ENCODE peak calls at places on chromosomes 5 and 9, in four cellular contexts. One of them, this sample, is unnamed.

GRCh38 chr5:151739395-151739794 is 19.0 kb downstream of the ATOX1 start:
- DNase-seq in neuronal stem cell: no peak
- DNase-seq in amygdala: no peak
- DNase-seq in neural crest cell: no peak
- DNase-seq in this sample: no peak

GRCh38 chr9:36935768-36936497 is 98.1 kb downstream of the PAX5 start:
- DNase-seq in neural crest cell: no peak
- DNase-seq in amygdala: no peak
- DNase-seq in neuronal stem cell: no peak
- DNase-seq in this sample: no peak

GRCh38 chr9:76810377-76810957 is 46.2 kb downstream of the PCA3 start:
- DNase-seq in neuronal stem cell: peak
- DNase-seq in amygdala: peak
- DNase-seq in neural crest cell: peak
- DNase-seq in this sample: peak

GRCh38 chr5:131812371-131813160 is 15.7 kb upstream of the FNIP1 start:
- DNase-seq in amygdala: no peak
- DNase-seq in neuronal stem cell: no peak
- DNase-seq in neural crest cell: no peak
- DNase-seq in this sample: no peak

GRCh38 chr5:58462623-58463230 is 2.8 kb upstream of the PLK2 start:
- DNase-seq in neural crest cell: peak
- DNase-seq in neuronal stem cell: peak
- DNase-seq in amygdala: no peak
- DNase-seq in this sample: peak

GRCh38 chr5:141992349-141992963 is 20.4 kb downstream of the GNPDA1 start:
- DNase-seq in amygdala: peak
- DNase-seq in neuronal stem cell: peak
- DNase-seq in neural crest cell: peak
- DNase-seq in this sample: peak

GRCh38 chr5:66891184-66891925 is 295.2 kb downstream of the MAST4 start:
- DNase-seq in neural crest cell: no peak
- DNase-seq in amygdala: no peak
- DNase-seq in neuronal stem cell: no peak
- DNase-seq in this sample: no peak

GRCh38 chr9:123422593-123422992 is 66.6 kb downstream of the CRB2 start:
- DNase-seq in neuronal stem cell: no peak
- DNase-seq in neural crest cell: no peak
- DNase-seq in amygdala: no peak
- DNase-seq in this sample: no peak

GRCh38 chr5:10227396-10227795 is 22.3 kb downstream of the ATPSCKMT start:
- DNase-seq in neuronal stem cell: no peak
- DNase-seq in amygdala: no peak
- DNase-seq in neural crest cell: no peak
- DNase-seq in this sample: no peak

GRCh38 chr5:143176048-143176447 is 227.4 kb downstream of the NR3C1 start:
- DNase-seq in amygdala: no peak
- DNase-seq in neural crest cell: no peak
- DNase-seq in neuronal stem cell: no peak
- DNase-seq in this sample: no peak

GRCh38 chr9:20307662-20308061 is 314.6 kb downstream of the MLLT3 start:
- DNase-seq in amygdala: no peak
- DNase-seq in neuronal stem cell: no peak
- DNase-seq in neural crest cell: no peak
- DNase-seq in this sample: no peak

GRCh38 chr5:176847155-176847554 is 36.8 kb downstream of the UNC5A start:
- DNase-seq in amygdala: no peak
- DNase-seq in neuronal stem cell: no peak
- DNase-seq in neural crest cell: no peak
- DNase-seq in this sample: no peak

GRCh38 chr9:32844259-32844658 is 60.9 kb downstream of the TMEM215 start:
- DNase-seq in neuronal stem cell: no peak
- DNase-seq in amygdala: no peak
- DNase-seq in neural crest cell: no peak
- DNase-seq in this sample: no peak

GRCh38 chr9:113522858-113523257 is 59.3 kb downstream of the RGS3 start:
- DNase-seq in amygdala: no peak
- DNase-seq in neural crest cell: no peak
- DNase-seq in neuronal stem cell: no peak
- DNase-seq in this sample: no peak

GRCh38 chr5:141740885-141741284 is 58.9 kb upstream of the ARAP3 start:
- DNase-seq in amygdala: no peak
- DNase-seq in neuronal stem cell: peak
- DNase-seq in neural crest cell: no peak
- DNase-seq in this sample: no peak

GRCh38 chr9:36208521-36209253 is 18.0 kb downstream of the CLTA start:
- DNase-seq in neural crest cell: no peak
- DNase-seq in amygdala: no peak
- DNase-seq in neuronal stem cell: no peak
- DNase-seq in this sample: no peak

GRCh38 chr9:91187965-91188344 is 173.8 kb downstream of the AUH start:
- DNase-seq in neuronal stem cell: no peak
- DNase-seq in neural crest cell: no peak
- DNase-seq in amygdala: no peak
- DNase-seq in this sample: no peak

GRCh38 chr5:10334830-10335229 is 18.7 kb upstream of the MARCHF6 start:
- DNase-seq in amygdala: no peak
- DNase-seq in neuronal stem cell: no peak
- DNase-seq in neural crest cell: no peak
- DNase-seq in this sample: no peak

GRCh38 chr5:1543398-1544293 is 19.9 kb upstream of the LPCAT1 start:
- DNase-seq in neural crest cell: no peak
- DNase-seq in amygdala: no peak
- DNase-seq in neuronal stem cell: no peak
- DNase-seq in this sample: no peak

This sample was measured in SK-N-DZ.